ENCODE peak calls at places on chromosome 7, in seven cellular contexts. Y, G, O, H, L, C and K are unnamed samples.

GRCh38 chr7:121302214-121302745 is 26.5 kb upstream of the WNT16 start:
- DNase-seq in Y (no peak), G (no peak), O (no peak), H (no peak), L (no peak), C (no peak), K (no peak)

GRCh38 chr7:16420329-16420648 is 1.0 kb downstream of the CRPPA start:
- DNase-seq in Y (no peak), G (no peak), O (no peak), H (no peak), L (no peak), C (no peak), K (no peak)

GRCh38 chr7:73983437-73984164 is 44.4 kb upstream of the ELN start:
- DNase-seq in Y (no peak), G (no peak), O (no peak), H (no peak), L (no peak), C (no peak), K (no peak)

GRCh38 chr7:106779877-106780276 is 85.2 kb upstream of the PIK3CG start:
- DNase-seq in Y (no peak), G (peak), O (no peak), H (peak), L (no peak), C (no peak), K (no peak)

GRCh38 chr7:121366852-121367431 is 29.2 kb downstream of the FAM3C start:
- DNase-seq in Y (no peak), G (no peak), O (peak), H (peak), L (no peak), C (no peak), K (no peak)

GRCh38 chr7:50304911-50305621 is 550 bp downstream of the IKZF1 start:
- DNase-seq in Y (no peak), G (no peak), O (no peak), H (no peak), L (no peak), C (no peak), K (peak)

GRCh38 chr7:1715671-1716074 is 45.6 kb downstream of the ELFN1 start:
- DNase-seq in Y (no peak), G (peak), O (no peak), H (no peak), L (no peak), C (no peak), K (no peak)

GRCh38 chr7:13155188-13155587 is 467.8 kb downstream of the ARL4A start:
- DNase-seq in Y (no peak), G (no peak), O (no peak), H (no peak), L (no peak), C (no peak), K (no peak)

GRCh38 chr7:24580283-24580946 is 7.2 kb downstream of the PALS2 start:
- DNase-seq in Y (no peak), G (no peak), O (no peak), H (peak), L (no peak), C (no peak), K (no peak)

GRCh38 chr7:2010101-2010500 is 222.6 kb downstream of the MAD1L1 start:
- DNase-seq in Y (no peak), G (no peak), O (no peak), H (no peak), L (no peak), C (no peak), K (no peak)

GRCh38 chr7:84200859-84201258 is 6.3 kb upstream of the SEMA3A start:
- DNase-seq in Y (no peak), G (no peak), O (no peak), H (no peak), L (no peak), C (no peak), K (no peak)

GRCh38 chr7:105822806-105823205 is 53.6 kb downstream of the ATXN7L1 start:
- DNase-seq in Y (no peak), G (no peak), O (no peak), H (no peak), L (no peak), C (no peak), K (no peak)

GRCh38 chr7:27143022-27143949 is at the start of gene HOXA5:
- DNase-seq in Y (peak), G (no peak), O (peak), H (peak), L (no peak), C (peak), K (no peak)

GRCh38 chr7:83614112-83614511 is 34.8 kb downstream of the SEMA3E start:
- DNase-seq in Y (no peak), G (no peak), O (no peak), H (no peak), L (no peak), C (no peak), K (no peak)

GRCh38 chr7:96016056-96016455 is 243.7 kb downstream of the DYNC1I1 start:
- DNase-seq in Y (no peak), G (no peak), O (no peak), H (no peak), L (no peak), C (no peak), K (no peak)

GRCh38 chr7:46179211-46179610 is 258.1 kb upstream of the IGFBP3 start:
- DNase-seq in Y (no peak), G (no peak), O (no peak), H (no peak), L (no peak), C (no peak), K (no peak)

GRCh38 chr7:119994928-119995327 is 278.0 kb upstream of the KCND2 start:
- DNase-seq in Y (no peak), G (no peak), O (no peak), H (no peak), L (no peak), C (no peak), K (no peak)

GRCh38 chr7:12540850-12541249 is 29.7 kb upstream of the SCIN start:
- DNase-seq in Y (no peak), G (no peak), O (no peak), H (no peak), L (no peak), C (no peak), K (no peak)

GRCh38 chr7:122337011-122337410 is 32.5 kb upstream of the FEZF1 start:
- DNase-seq in Y (no peak), G (no peak), O (no peak), H (no peak), L (no peak), C (no peak), K (no peak)

GRCh38 chr7:90587766-90588165 is 8.4 kb upstream of the CDK14 start:
- DNase-seq in Y (no peak), G (no peak), O (no peak), H (no peak), L (no peak), C (no peak), K (no peak)

GRCh38 chr7:140349172-140349771 is 49.1 kb downstream of the SLC37A3 start:
- DNase-seq in Y (no peak), G (no peak), O (no peak), H (no peak), L (no peak), C (no peak), K (no peak)

GRCh38 chr7:147653456-147653855 is 937.1 kb upstream of the C7orf33 start:
- DNase-seq in Y (no peak), G (no peak), O (no peak), H (no peak), L (no peak), C (no peak), K (no peak)

GRCh38 chr7:28626629-28627262 is 214.4 kb downstream of the CREB5 start:
- DNase-seq in Y (no peak), G (no peak), O (no peak), H (peak), L (no peak), C (peak), K (peak)

GRCh38 chr7:135965602-135966001 is 11.6 kb downstream of the MTPN start:
- DNase-seq in Y (no peak), G (no peak), O (no peak), H (no peak), L (no peak), C (no peak), K (no peak)

GRCh38 chr7:157678503-157678902 is 341.7 kb downstream of the DNAJB6 start:
- DNase-seq in Y (no peak), G (no peak), O (no peak), H (peak), L (no peak), C (peak), K (no peak)

GRCh38 chr7:128891110-128891941 is 19.2 kb downstream of the KCP start:
- DNase-seq in Y (no peak), G (no peak), O (no peak), H (no peak), L (no peak), C (no peak), K (no peak)

GRCh38 chr7:149415391-149416068 is 45.3 kb downstream of the ZNF777 start:
- DNase-seq in Y (no peak), G (no peak), O (no peak), H (no peak), L (no peak), C (no peak), K (no peak)

GRCh38 chr7:56033671-56034432 is 17.4 kb downstream of the PSPH start:
- DNase-seq in Y (peak), G (peak), O (peak), H (peak), L (peak), C (peak), K (peak)

GRCh38 chr7:115043605-115044004 is 121.7 kb downstream of the MDFIC start:
- DNase-seq in Y (no peak), G (no peak), O (no peak), H (no peak), L (no peak), C (no peak), K (no peak)

GRCh38 chr7:5549096-5549896 is 125.7 kb upstream of the TNRC18 start:
- DNase-seq in Y (no peak), G (no peak), O (peak), H (no peak), L (no peak), C (peak), K (no peak)

DNA sequence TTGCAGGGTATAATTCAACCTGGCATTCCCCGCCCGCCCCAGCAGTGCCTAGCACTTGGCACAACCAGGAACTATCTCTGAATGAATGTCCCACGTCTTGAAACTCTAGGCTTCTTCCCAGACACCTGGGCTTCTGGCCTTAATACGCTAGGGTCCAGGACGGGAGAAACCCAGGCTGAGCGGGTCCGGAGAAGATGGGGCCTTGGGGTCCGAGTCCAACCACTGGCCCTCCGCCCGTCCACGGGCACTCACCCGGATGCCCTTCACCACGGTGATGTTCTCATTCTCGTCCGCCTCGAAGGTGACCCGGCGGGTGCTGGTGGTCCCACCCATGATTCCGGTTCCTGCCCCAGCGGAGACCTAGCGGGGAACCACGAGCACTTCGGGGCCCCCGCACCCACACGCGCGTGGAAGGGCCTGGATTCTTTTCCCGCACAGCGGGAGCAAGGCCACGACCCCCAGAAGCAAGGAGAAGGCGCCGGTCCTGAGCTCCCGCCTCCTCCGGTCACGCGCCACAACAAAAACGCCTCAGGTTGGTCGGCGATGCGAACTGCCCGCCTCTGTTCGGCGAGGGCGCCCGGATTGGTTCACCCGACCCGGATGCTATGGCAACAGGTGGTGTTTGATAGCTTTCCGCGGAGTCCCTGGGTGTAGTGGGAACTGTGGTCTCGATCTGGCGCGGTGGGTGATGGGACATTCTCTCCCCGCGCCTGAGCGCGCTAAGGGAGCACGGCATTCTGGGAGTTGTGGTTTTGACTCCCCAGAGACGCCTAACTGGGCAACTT is at the start of gene CHCHD3:
- DNase-seq in Y (peak), G (peak), O (peak), H (peak), L (peak), C (peak), K (peak)
- TF ChIP-seq POLR2A in Y (peak), G (peak), O (no peak), H (peak), L (peak), C (peak), K (peak)

GRCh38 chr7:44965441-44965903 is 13.3 kb downstream of the MYO1G start:
- DNase-seq in Y (peak), G (peak), O (no peak), H (no peak), L (no peak), C (no peak), K (no peak)
- TF ChIP-seq POLR2A in Y (no peak), G (no peak), O (no peak), H (no peak), L (no peak), C (no peak), K (no peak)

DNA sequence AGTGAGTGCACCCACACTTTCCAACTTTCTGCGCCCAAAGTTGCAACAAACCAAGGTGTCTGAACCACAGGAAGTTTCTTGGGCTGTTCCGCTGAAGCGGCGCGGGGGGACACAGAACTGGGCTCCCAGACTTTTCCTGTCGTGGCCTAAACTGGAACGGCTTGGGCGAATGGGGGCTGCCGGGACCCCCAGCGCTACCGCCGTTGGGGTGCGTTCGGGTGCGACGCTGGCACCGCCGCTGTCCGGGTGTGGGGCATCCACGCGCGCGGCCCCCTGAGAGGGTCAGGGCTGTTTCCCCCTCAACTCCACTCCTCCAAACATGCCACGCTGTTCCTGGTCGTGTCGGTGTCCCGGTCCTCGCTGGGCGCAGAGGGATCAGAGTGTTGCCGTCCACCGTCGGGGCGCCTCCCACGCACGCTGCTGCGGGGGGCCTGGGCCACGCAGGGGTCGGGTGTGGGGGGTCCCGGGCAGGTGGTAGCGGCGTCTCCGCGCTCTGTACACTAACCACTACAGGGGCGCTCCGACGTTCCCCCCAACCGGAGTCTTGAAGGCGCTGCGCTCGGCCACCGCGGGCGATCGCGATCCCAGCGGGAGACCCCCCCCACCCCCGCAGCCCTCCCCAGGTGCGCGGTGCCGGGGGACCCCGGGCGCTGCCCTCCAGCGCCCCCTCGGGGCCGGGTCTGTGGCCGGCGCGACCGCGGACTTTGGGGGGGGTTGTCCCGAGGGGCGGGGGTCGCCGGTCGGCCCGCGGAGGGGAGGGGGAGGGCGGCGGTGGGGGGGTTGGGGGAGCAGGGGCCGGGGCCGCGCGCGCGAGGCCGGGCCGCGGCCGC is 2.2 kb upstream of the CUX1 start:
- DNase-seq in Y (peak), G (peak), O (peak), H (no peak), L (peak), C (peak), K (no peak)
- TF ChIP-seq POLR2A in Y (no peak), G (no peak), O (no peak), H (no peak), L (no peak), C (no peak), K (no peak)

GRCh38 chr7:110764852-110765251 is 326.1 kb upstream of the LRRN3 start:
- DNase-seq in Y (no peak), G (no peak), O (no peak), H (no peak), L (no peak), C (no peak), K (no peak)

GRCh38 chr7:110762514-110762913 is 328.4 kb upstream of the LRRN3 start:
- DNase-seq in Y (no peak), G (no peak), O (no peak), H (no peak), L (no peak), C (no peak), K (no peak)

GRCh38 chr7:110771717-110772116 is 319.2 kb upstream of the LRRN3 start:
- DNase-seq in Y (no peak), G (no peak), O (no peak), H (no peak), L (no peak), C (no peak), K (no peak)

GRCh38 chr7:110766874-110767273 is 324.1 kb upstream of the LRRN3 start:
- DNase-seq in Y (no peak), G (no peak), O (no peak), H (no peak), L (no peak), C (no peak), K (no peak)

DNA sequence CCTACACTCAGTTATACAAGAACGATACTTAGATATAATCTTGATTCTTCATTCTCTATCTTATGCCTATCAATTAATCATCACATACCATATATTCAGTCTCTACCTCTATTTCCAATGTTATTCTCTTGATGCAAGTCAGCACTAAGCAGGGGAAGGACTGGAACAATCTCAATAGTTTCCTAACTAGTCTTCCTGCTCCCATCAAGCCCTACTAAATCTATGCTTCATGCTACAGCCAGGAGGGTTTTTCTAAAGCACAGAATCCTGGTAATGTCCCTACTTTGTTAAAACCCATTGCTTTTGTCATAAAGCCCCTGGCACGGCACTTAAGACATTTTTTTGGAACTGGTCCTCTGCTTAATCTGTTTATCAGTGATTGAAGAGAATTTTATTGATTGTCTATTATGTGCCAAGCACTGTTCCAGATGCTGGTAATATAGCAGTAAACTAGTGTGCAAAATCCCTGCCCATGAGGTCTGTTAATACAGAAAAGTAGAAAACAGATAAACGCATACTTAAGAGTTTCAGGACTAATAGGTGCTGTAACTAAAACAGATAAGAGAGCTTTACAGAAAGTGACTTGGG is 323.3 kb upstream of the LRRN3 start:
- DNase-seq in Y (no peak), G (no peak), O (no peak), H (no peak), L (no peak), C (no peak), K (no peak)
- TF ChIP-seq POLR2A in Y (no peak), G (no peak), O (no peak), H (no peak), L (no peak), C (no peak), K (no peak)

GRCh38 chr7:21256310-21256877 is 171.5 kb upstream of the SP4 start:
- DNase-seq in Y (no peak), G (no peak), O (no peak), H (peak), L (no peak), C (no peak), K (no peak)

GRCh38 chr7:21260939-21261338 is 166.9 kb upstream of the SP4 start:
- DNase-seq in Y (no peak), G (no peak), O (no peak), H (no peak), L (no peak), C (no peak), K (no peak)

DNA sequence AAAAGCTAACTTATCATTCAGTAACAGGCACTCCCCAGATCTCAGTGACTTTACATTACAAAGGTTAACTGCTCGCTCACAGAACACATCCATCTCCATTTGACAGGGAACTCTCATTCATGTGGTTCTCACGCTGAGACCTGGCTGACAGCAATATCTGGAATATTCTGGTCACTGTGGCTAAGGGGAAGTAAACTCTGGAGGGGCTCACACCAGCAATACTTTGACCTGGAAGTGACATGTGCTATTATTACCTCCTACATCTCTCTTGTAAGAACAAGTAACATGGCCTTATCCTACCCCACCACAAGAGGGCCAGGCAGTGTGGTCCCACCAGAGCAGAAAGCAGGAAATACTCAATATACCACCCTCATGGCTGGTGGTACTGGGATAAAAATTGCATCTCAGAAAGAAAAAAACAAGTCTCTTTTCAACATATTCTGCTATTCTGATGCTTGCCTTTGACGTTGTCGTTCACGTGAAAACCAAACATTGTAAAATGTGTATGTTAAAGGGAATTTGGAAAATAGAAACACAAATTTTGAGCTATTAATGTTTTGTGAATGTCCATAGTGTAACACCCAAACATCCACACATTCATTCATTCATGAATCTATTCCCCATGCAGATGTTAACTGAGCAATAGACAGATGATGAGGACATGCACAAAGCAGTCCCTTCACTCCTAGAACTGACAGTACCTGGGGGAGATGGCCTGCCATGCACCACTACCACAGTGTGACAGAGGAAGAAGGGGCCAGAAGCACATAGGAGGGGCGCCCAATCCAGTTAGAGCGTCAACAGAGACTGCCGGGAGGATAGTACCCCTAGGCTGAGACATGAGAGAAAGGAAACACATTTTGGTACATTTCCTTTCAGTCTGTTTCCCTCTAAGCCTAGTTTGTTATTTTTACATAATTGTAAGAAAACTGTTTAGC is 166.0 kb upstream of the SP4 start:
- DNase-seq in Y (no peak), G (peak), O (no peak), H (peak), L (peak), C (peak), K (peak)
- TF ChIP-seq POLR2A in Y (no peak), G (no peak), O (no peak), H (no peak), L (no peak), C (no peak), K (no peak)